ENCODE peak calls at places on chromosomes 13 and 19, in five cellular contexts. One of them, this sample, is unnamed.

GRCh38 chr13:80084086-80084676 is 256.7 kb downstream of the SPRY2 start:
- DNase-seq in breast epithelium: no peak
- DNase-seq in vagina: no peak
- DNase-seq in spleen: no peak
- DNase-seq in upper lobe of left lung: no peak
- DNase-seq in this sample: no peak

GRCh38 chr19:49691243-49692101 is 556 bp downstream of the CPT1C start:
- DNase-seq in breast epithelium: no peak
- DNase-seq in vagina: no peak
- DNase-seq in spleen: no peak
- DNase-seq in upper lobe of left lung: peak; percentile 82
- DNase-seq in this sample: no peak

GRCh38 chr13:72998012-72998411 is 60.8 kb upstream of the KLF5 start:
- DNase-seq in breast epithelium: no peak
- DNase-seq in vagina: no peak
- DNase-seq in spleen: no peak
- DNase-seq in upper lobe of left lung: no peak
- DNase-seq in this sample: no peak

GRCh38 chr13:25768726-25769270 is 283.0 kb downstream of the SHISA2 start:
- DNase-seq in breast epithelium: no peak
- DNase-seq in vagina: no peak
- DNase-seq in spleen: no peak
- DNase-seq in upper lobe of left lung: peak; percentile 46
- DNase-seq in this sample: no peak

GRCh38 chr19:2462635-2463421 is 6.1 kb upstream of the LMNB2 start:
- DNase-seq in breast epithelium: peak; percentile 89
- DNase-seq in vagina: no peak
- DNase-seq in spleen: peak; percentile 83
- DNase-seq in upper lobe of left lung: peak; percentile 90
- DNase-seq in this sample: no peak

GRCh38 chr19:35141627-35142401 is 1.2 kb upstream of the FXYD7 start:
- DNase-seq in breast epithelium: no peak
- DNase-seq in vagina: no peak
- DNase-seq in spleen: no peak
- DNase-seq in upper lobe of left lung: no peak
- DNase-seq in this sample: no peak

GRCh38 chr19:46347572-46347883 is 641 bp downstream of the PPP5C start:
- DNase-seq in breast epithelium: no peak
- DNase-seq in vagina: no peak
- DNase-seq in spleen: no peak
- DNase-seq in upper lobe of left lung: no peak
- DNase-seq in this sample: no peak

GRCh38 chr19:13063461-13064091 is 39.1 kb downstream of the LYL1 start:
- DNase-seq in breast epithelium: no peak
- DNase-seq in vagina: no peak
- DNase-seq in spleen: no peak
- DNase-seq in upper lobe of left lung: no peak
- DNase-seq in this sample: no peak

GRCh38 chr13:49627831-49628652 is at the start of gene ARL11:
- DNase-seq in breast epithelium: peak; percentile 33
- DNase-seq in vagina: no peak
- DNase-seq in spleen: peak; percentile 96
- DNase-seq in upper lobe of left lung: peak; percentile 87
- DNase-seq in this sample: peak; percentile 98

GRCh38 chr19:7815325-7815724 is 14.7 kb upstream of the EVI5L start:
- DNase-seq in breast epithelium: no peak
- DNase-seq in vagina: no peak
- DNase-seq in spleen: peak; percentile 81
- DNase-seq in upper lobe of left lung: no peak
- DNase-seq in this sample: no peak

GRCh38 chr13:21637296-21637695 is 33.3 kb upstream of the MICU2 start:
- DNase-seq in breast epithelium: no peak
- DNase-seq in vagina: no peak
- DNase-seq in spleen: peak; percentile 76
- DNase-seq in upper lobe of left lung: peak; percentile 38
- DNase-seq in this sample: peak; percentile 73

GRCh38 chr13:101219609-101220265 is 196.6 kb downstream of the NALCN start:
- DNase-seq in breast epithelium: no peak
- DNase-seq in vagina: no peak
- DNase-seq in spleen: no peak
- DNase-seq in upper lobe of left lung: no peak
- DNase-seq in this sample: no peak

GRCh38 chr13:110297011-110297410 is 9.9 kb downstream of the COL4A1 start:
- DNase-seq in breast epithelium: no peak
- DNase-seq in vagina: peak; percentile 54
- DNase-seq in spleen: no peak
- DNase-seq in upper lobe of left lung: no peak
- DNase-seq in this sample: no peak

GRCh38 chr13:110300090-110300815 is 6.7 kb downstream of the COL4A1 start:
- DNase-seq in breast epithelium: no peak
- DNase-seq in vagina: peak; percentile 25
- DNase-seq in spleen: no peak
- DNase-seq in upper lobe of left lung: no peak
- DNase-seq in this sample: no peak

GRCh38 chr13:110298566-110299321 is 8.2 kb downstream of the COL4A1 start:
- DNase-seq in breast epithelium: no peak
- DNase-seq in vagina: peak; percentile 85
- DNase-seq in spleen: peak; percentile 78
- DNase-seq in upper lobe of left lung: peak; percentile 58
- DNase-seq in this sample: no peak

GRCh38 chr13:110297771-110298170 is 9.2 kb downstream of the COL4A1 start:
- DNase-seq in breast epithelium: no peak
- DNase-seq in vagina: no peak
- DNase-seq in spleen: no peak
- DNase-seq in upper lobe of left lung: no peak
- DNase-seq in this sample: no peak

GRCh38 chr13:110298221-110298565 is 8.8 kb downstream of the COL4A1 start:
- DNase-seq in breast epithelium: no peak
- DNase-seq in vagina: no peak
- DNase-seq in spleen: no peak
- DNase-seq in upper lobe of left lung: no peak
- DNase-seq in this sample: no peak
- TF ChIP-seq POLR2AphosphoS5 in breast epithelium: no peak
- TF ChIP-seq POLR2AphosphoS5 in vagina: no peak
- TF ChIP-seq POLR2AphosphoS5 in spleen: no peak
- TF ChIP-seq POLR2AphosphoS5 in upper lobe of left lung: no peak
- TF ChIP-seq POLR2AphosphoS5 in this sample: no peak

DNA sequence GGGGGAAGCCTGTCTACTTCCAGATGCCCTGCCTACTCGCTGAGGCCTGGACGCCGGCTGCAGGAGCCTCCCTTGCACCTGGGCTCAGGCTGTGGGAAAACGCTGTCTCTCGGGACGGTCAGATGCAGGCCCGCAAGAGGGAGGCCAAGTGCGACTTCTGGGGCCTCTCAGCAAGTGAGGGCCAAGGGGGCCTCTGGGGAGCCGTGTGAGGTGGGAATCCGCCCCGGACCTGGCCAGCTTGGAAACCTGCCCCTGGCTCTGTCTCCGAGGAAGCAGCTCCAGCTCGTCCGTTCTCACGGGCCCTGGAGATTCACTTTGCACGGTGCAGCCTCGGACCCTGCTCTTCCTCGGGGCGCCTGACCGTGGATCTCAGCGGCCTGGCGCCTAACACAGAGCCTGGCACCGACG is 11.4 kb upstream of the CRTC1 start:
- DNase-seq in breast epithelium: no peak
- DNase-seq in vagina: no peak
- DNase-seq in spleen: no peak
- DNase-seq in upper lobe of left lung: no peak
- DNase-seq in this sample: no peak
- H3K27ac ChIP-seq in breast epithelium: peak overlapping the region; percentile 66
- H3K27ac ChIP-seq in vagina: peak overlapping the region; percentile 44
- H3K27ac ChIP-seq in spleen: no peak overlapping the region
- H3K27ac ChIP-seq in upper lobe of left lung: no peak overlapping the region
- H3K27ac ChIP-seq in this sample: no peak overlapping the region

GRCh38 chr19:5585461-5586299 is 17.9 kb upstream of the TINCR start:
- DNase-seq in breast epithelium: peak; percentile 72
- DNase-seq in vagina: no peak
- DNase-seq in spleen: no peak
- DNase-seq in upper lobe of left lung: no peak
- DNase-seq in this sample: no peak

GRCh38 chr19:5588441-5588840 is 20.7 kb upstream of the TINCR start:
- DNase-seq in breast epithelium: no peak
- DNase-seq in vagina: no peak
- DNase-seq in spleen: peak; percentile 15
- DNase-seq in upper lobe of left lung: no peak
- DNase-seq in this sample: no peak

GRCh38 chr19:5587071-5587455 is 19.3 kb upstream of the TINCR start:
- DNase-seq in breast epithelium: no peak
- DNase-seq in vagina: no peak
- DNase-seq in spleen: peak; percentile 36
- DNase-seq in upper lobe of left lung: no peak
- DNase-seq in this sample: no peak

GRCh38 chr19:5587661-5588060 is 19.9 kb upstream of the TINCR start:
- DNase-seq in breast epithelium: no peak
- DNase-seq in vagina: no peak
- DNase-seq in spleen: peak; percentile 62
- DNase-seq in upper lobe of left lung: no peak
- DNase-seq in this sample: no peak

DNA sequence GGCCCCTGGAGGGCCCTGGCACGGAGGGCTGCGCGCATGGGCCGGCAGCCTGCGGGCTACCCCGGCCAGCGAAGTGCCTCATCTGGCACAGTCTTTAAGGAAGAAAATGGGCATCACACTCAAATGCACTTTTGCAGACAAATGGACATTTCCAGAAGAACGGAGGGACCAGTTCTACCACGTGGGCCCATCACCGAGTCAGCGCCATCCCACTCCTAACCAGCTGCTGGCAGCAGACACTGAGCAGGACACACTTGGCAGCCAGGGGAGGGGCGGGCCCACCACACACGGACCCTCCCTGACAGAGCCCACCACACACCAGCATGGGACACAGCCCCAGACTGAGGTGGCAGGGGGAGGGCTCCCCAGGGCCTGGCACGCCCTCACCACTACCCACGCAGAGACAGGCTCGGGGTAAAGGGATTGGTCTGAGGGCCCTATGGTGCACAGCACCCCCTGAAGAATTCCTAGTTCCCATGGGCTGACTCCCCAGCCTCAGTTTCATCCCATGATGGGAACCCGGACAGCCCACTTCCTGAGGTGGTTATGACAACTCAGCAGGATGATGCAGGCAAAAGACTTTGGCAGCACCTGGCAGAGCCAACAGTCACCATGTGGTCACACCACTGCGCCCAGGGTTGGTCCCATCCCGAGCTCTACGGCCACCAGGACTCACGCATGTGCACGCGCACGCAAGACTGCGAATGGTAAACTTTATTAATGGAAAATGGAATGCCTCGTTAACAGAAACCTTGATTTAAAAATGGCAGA is 18.7 kb upstream of the TINCR start:
- DNase-seq in breast epithelium: no peak
- DNase-seq in vagina: no peak
- DNase-seq in spleen: no peak
- DNase-seq in upper lobe of left lung: no peak
- DNase-seq in this sample: no peak
- TF ChIP-seq POLR2AphosphoS5 in breast epithelium: no peak
- TF ChIP-seq POLR2AphosphoS5 in vagina: no peak
- TF ChIP-seq POLR2AphosphoS5 in spleen: peak; percentile 51
- TF ChIP-seq POLR2AphosphoS5 in upper lobe of left lung: no peak
- TF ChIP-seq POLR2AphosphoS5 in this sample: no peak

GRCh38 chr13:58946274-58946673 is 1217.5 kb downstream of the DIAPH3 start:
- DNase-seq in breast epithelium: no peak
- DNase-seq in vagina: no peak
- DNase-seq in spleen: no peak
- DNase-seq in upper lobe of left lung: no peak
- DNase-seq in this sample: no peak
- H3K27ac ChIP-seq in breast epithelium: no peak overlapping the region
- H3K27ac ChIP-seq in vagina: no peak overlapping the region
- H3K27ac ChIP-seq in spleen: no peak overlapping the region
- H3K27ac ChIP-seq in upper lobe of left lung: no peak overlapping the region
- H3K27ac ChIP-seq in this sample: no peak overlapping the region

DNA sequence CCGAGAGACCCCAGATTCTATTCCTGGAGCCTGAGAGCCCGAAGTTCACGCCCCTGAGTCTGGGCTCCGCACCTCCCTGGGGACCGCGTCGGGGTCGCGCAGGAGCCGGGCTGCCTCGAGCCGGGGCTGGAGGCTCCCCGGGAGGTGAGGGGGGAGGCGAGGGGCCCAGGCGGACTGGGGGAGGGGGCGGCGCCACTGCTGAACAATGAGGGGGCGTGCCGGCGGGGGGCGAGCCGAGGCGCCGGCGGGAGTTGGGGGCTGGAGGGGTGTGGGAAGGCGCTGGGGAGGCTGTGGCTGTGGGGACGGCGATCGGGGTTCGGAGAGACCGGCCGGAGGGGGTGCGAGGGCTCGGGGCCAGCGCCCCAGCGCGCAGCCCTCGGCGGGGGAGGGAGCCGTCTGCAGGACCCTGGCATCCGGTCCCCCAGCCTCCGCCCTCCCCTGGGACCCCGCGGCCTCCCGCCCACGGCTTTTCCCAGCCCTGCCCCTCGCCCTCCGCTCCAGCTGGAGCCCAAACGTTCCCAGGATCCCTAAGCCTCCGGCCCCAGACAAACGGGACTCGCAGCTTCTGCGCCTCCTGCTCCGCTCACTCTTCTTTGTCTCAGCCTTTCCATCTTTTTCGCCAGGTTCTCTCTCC is 917 bp downstream of the PLEKHG2 start:
- DNase-seq in breast epithelium: peak; percentile 61
- DNase-seq in vagina: no peak
- DNase-seq in spleen: peak; percentile 91
- DNase-seq in upper lobe of left lung: peak; percentile 93
- DNase-seq in this sample: no peak
- TF ChIP-seq POLR2AphosphoS5 in breast epithelium: peak; percentile 10
- TF ChIP-seq POLR2AphosphoS5 in vagina: no peak
- TF ChIP-seq POLR2AphosphoS5 in spleen: peak; percentile 75
- TF ChIP-seq POLR2AphosphoS5 in upper lobe of left lung: peak; percentile 20
- TF ChIP-seq POLR2AphosphoS5 in this sample: no peak

DNA sequence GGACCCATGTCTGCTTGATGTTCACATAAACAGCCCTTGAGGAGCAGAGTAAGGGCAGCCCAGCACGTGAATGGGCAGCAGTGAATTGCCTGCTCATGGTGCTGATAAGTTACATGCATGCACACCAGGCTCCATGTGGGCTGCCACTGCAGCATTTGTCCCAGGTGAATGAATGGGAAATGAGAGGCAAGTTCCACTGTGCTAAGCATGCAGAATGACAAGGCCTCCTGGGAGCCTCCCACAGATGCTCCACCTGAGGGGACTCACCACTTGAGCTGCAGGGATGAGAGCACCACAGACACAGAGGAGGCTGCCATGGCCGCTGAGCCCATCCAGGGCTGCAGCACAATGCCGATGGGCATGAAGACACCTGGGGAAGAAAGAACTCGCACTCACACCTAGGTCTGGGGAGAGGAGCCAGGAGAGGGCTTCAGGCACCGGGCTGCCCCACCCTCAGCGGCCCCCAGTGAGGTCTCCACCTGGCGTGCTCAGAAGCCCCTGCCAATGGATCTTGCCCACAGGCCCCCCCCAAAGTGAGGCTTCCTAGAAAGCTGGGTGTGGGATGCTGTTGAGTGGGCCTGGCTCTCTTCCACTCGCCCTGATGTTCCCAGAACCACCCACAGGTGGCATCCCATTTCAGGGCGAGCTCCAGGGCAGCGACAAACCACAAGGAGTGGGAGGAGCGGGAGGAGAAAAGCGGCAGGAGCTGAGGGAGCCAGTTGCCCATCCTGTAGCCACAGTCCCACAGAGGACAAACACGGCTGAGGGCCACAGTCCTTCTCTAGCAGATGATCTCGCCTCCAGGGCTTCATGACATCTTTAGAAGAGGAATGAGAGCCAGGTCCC is 73.8 kb downstream of the CCDC70 start:
- DNase-seq in breast epithelium: no peak
- DNase-seq in vagina: no peak
- DNase-seq in spleen: no peak
- DNase-seq in upper lobe of left lung: no peak
- DNase-seq in this sample: no peak
- H3K27ac ChIP-seq in breast epithelium: no peak overlapping the region
- H3K27ac ChIP-seq in vagina: no peak overlapping the region
- H3K27ac ChIP-seq in spleen: no peak overlapping the region
- H3K27ac ChIP-seq in upper lobe of left lung: no peak overlapping the region
- H3K27ac ChIP-seq in this sample: no peak overlapping the region

GRCh38 chr19:56538761-56539263 is at the start of gene ZFP28:
- DNase-seq in breast epithelium: no peak
- DNase-seq in vagina: no peak
- DNase-seq in spleen: peak; percentile 94
- DNase-seq in upper lobe of left lung: peak; percentile 96
- DNase-seq in this sample: peak; percentile 81
- TF ChIP-seq POLR2AphosphoS5 in breast epithelium: no peak
- TF ChIP-seq POLR2AphosphoS5 in vagina: no peak
- TF ChIP-seq POLR2AphosphoS5 in spleen: no peak
- TF ChIP-seq POLR2AphosphoS5 in upper lobe of left lung: no peak
- TF ChIP-seq POLR2AphosphoS5 in this sample: no peak

This sample was measured in HL-60.